ENCODE peak calls at places on chromosomes 13 and 19, in six cellular contexts. C is stromal cell of bone marrow; I is NCI-H1105 treated with DMSO at 0.1 percent for 48 hours; V is MCF 10A; R is H54; B is stimulated activated CD8-positive, alpha-beta memory T cell treated with anti-CD3 and anti-CD28 coated beads, Interleukin-4, amount 100 ng/mL, for 4 hours. O is an unnamed sample.

GRCh38 chr19:2273356-2274184 is 8.4 kb downstream of the PEAK3 start:
- DNase-seq in C (peak), I (no peak), V (peak), R (peak), B (peak), O (peak)

GRCh38 chr19:5961969-5962945 is 15.7 kb downstream of the RANBP3 start:
- DNase-seq in C (no peak), I (peak), V (no peak), R (no peak), B (no peak), O (no peak)

GRCh38 chr19:49387936-49388372 is at the start of gene KASH5:
- DNase-seq in C (peak), I (no peak), V (no peak), R (no peak), B (peak), O (peak)

GRCh38 chr13:99050983-99051488 is 73.2 kb upstream of the DOCK9 start:
- DNase-seq in C (no peak), I (no peak), V (no peak), R (no peak), B (no peak), O (no peak)

GRCh38 chr13:100156786-100157185 is 67.9 kb downstream of the PCCA start:
- DNase-seq in C (no peak), I (no peak), V (peak), R (peak), B (no peak), O (no peak)

GRCh38 chr19:28642787-28643186 is 570.2 kb downstream of the UQCRFS1 start:
- DNase-seq in C (no peak), I (no peak), V (no peak), R (no peak), B (no peak), O (no peak)

GRCh38 chr19:44671400-44671799 is at the start of gene CEACAM19:
- DNase-seq in C (no peak), I (no peak), V (no peak), R (no peak), B (no peak), O (no peak)

GRCh38 chr13:31477961-31478360 is 261.4 kb upstream of the RXFP2 start:
- DNase-seq in C (peak), I (no peak), V (no peak), R (no peak), B (no peak), O (no peak)

GRCh38 chr13:21234537-21234936 is 58.1 kb downstream of the MRPL57 start:
- DNase-seq in C (no peak), I (no peak), V (no peak), R (no peak), B (no peak), O (no peak)

GRCh38 chr13:98202026-98202425 is 25.0 kb upstream of the RNF113B start:
- DNase-seq in C (no peak), I (no peak), V (no peak), R (no peak), B (no peak), O (no peak)

GRCh38 chr19:19006213-19006612 is 27.1 kb downstream of the SUGP2 start:
- DNase-seq in C (no peak), I (no peak), V (no peak), R (no peak), B (no peak), O (no peak)

GRCh38 chr13:79480954-79481684 is at the start of gene NDFIP2:
- DNase-seq in C (peak), I (peak), V (peak), R (peak), B (peak), O (peak)

GRCh38 chr13:102972191-102972590 is 94.0 kb downstream of the SLC10A2 start:
- DNase-seq in C (no peak), I (no peak), V (no peak), R (no peak), B (no peak), O (no peak)

GRCh38 chr13:41981961-41982723 is 21.2 kb upstream of the VWA8 start:
- DNase-seq in C (peak), I (no peak), V (peak), R (no peak), B (no peak), O (no peak)

GRCh38 chr13:100517135-100517534 is 71.5 kb downstream of the GGACT start:
- DNase-seq in C (no peak), I (no peak), V (no peak), R (no peak), B (no peak), O (no peak)

GRCh38 chr19:23440207-23440606 is 44.9 kb upstream of the ZNF91 start:
- DNase-seq in C (no peak), I (no peak), V (no peak), R (no peak), B (no peak), O (no peak)